ENCODE peak calls at places on chromosome 19, in six cellular contexts. One of them, this sample, is unnamed.

GRCh38 chr19:46435009-46435408 is 6.3 kb upstream of the PNMA8C start:
- DNase-seq in LHCN-M2: no peak
- DNase-seq in SJSA1: no peak
- DNase-seq in fibroblast of the conjunctiva: no peak
- DNase-seq in heart right ventricle: no peak
- DNase-seq in amniotic stem cell: no peak
- DNase-seq in this sample: no peak

GRCh38 chr19:18194554-18195238 is 1.7 kb downstream of the MPV17L2 start:
- DNase-seq in amniotic stem cell: no peak
- DNase-seq in fibroblast of the conjunctiva: no peak
- DNase-seq in SJSA1: no peak
- DNase-seq in LHCN-M2: no peak
- DNase-seq in heart right ventricle: peak; percentile 44
- DNase-seq in this sample: no peak

GRCh38 chr19:1411255-1412191 is 4.1 kb downstream of the DAZAP1 start:
- DNase-seq in SJSA1: no peak
- DNase-seq in LHCN-M2: peak; percentile 69
- DNase-seq in fibroblast of the conjunctiva: no peak
- DNase-seq in heart right ventricle: peak; percentile 75
- DNase-seq in amniotic stem cell: no peak
- DNase-seq in this sample: peak; percentile 78

GRCh38 chr19:53957448-53958167 is 5.1 kb upstream of the CACNG8 start:
- DNase-seq in amniotic stem cell: no peak
- DNase-seq in SJSA1: no peak
- DNase-seq in LHCN-M2: no peak
- DNase-seq in fibroblast of the conjunctiva: no peak
- DNase-seq in heart right ventricle: no peak
- DNase-seq in this sample: no peak

GRCh38 chr19:27777242-27777641 is 1435.7 kb downstream of the UQCRFS1 start:
- DNase-seq in fibroblast of the conjunctiva: no peak
- DNase-seq in amniotic stem cell: no peak
- DNase-seq in SJSA1: no peak
- DNase-seq in heart right ventricle: no peak
- DNase-seq in LHCN-M2: no peak
- DNase-seq in this sample: no peak

GRCh38 chr19:38617764-38618589 is at the start of gene MAP4K1:
- DNase-seq in LHCN-M2: no peak
- DNase-seq in SJSA1: no peak
- DNase-seq in fibroblast of the conjunctiva: no peak
- DNase-seq in heart right ventricle: peak; percentile 59
- DNase-seq in amniotic stem cell: no peak
- DNase-seq in this sample: no peak

GRCh38 chr19:32896516-32897214 is 27.1 kb upstream of the SLC7A9 start:
- DNase-seq in fibroblast of the conjunctiva: no peak
- DNase-seq in LHCN-M2: peak; percentile 71
- DNase-seq in SJSA1: peak; percentile 87
- DNase-seq in amniotic stem cell: no peak
- DNase-seq in heart right ventricle: no peak
- DNase-seq in this sample: peak; percentile 11

GRCh38 chr19:30785728-30786127 is 413.5 kb downstream of the ZNF536 start:
- DNase-seq in LHCN-M2: no peak
- DNase-seq in heart right ventricle: no peak
- DNase-seq in fibroblast of the conjunctiva: no peak
- DNase-seq in amniotic stem cell: no peak
- DNase-seq in SJSA1: no peak
- DNase-seq in this sample: no peak

GRCh38 chr19:35164418-35164817 is 9.9 kb downstream of the FXYD5 start:
- DNase-seq in fibroblast of the conjunctiva: no peak
- DNase-seq in SJSA1: no peak
- DNase-seq in amniotic stem cell: no peak
- DNase-seq in heart right ventricle: no peak
- DNase-seq in LHCN-M2: no peak
- DNase-seq in this sample: no peak